ENCODE peak calls at places on chromosome 3, in eight cellular contexts. One of them, this sample, is unnamed.

GRCh38 chr3:157865449-157865862 is 240.8 kb downstream of the SHOX2 start:
- DNase-seq in IMR-90: no peak
- DNase-seq in MM.1S: peak
- DNase-seq in HCT116: peak
- DNase-seq in fibroblast of lung: no peak
- DNase-seq in neural progenitor cell: peak
- DNase-seq in PC-3: peak
- DNase-seq in SK-N-SH: no peak
- DNase-seq in this sample: no peak

GRCh38 chr3:126355777-126356372 is 1.3 kb downstream of the KLF15 start:
- DNase-seq in IMR-90: peak
- DNase-seq in MM.1S: peak
- DNase-seq in neural progenitor cell: peak
- DNase-seq in SK-N-SH: peak
- DNase-seq in HCT116: peak
- DNase-seq in fibroblast of lung: peak
- DNase-seq in PC-3: no peak
- DNase-seq in this sample: no peak

GRCh38 chr3:21290557-21290956 is 460.5 kb downstream of the ZNF385D start:
- DNase-seq in SK-N-SH: no peak
- DNase-seq in IMR-90: no peak
- DNase-seq in HCT116: no peak
- DNase-seq in MM.1S: no peak
- DNase-seq in PC-3: peak
- DNase-seq in fibroblast of lung: no peak
- DNase-seq in neural progenitor cell: no peak
- DNase-seq in this sample: no peak

GRCh38 chr3:141083831-141084624 is 32.9 kb downstream of the SPSB4 start:
- DNase-seq in IMR-90: no peak
- DNase-seq in PC-3: no peak
- DNase-seq in fibroblast of lung: peak
- DNase-seq in HCT116: no peak
- DNase-seq in MM.1S: no peak
- DNase-seq in SK-N-SH: peak
- DNase-seq in neural progenitor cell: peak
- DNase-seq in this sample: no peak

GRCh38 chr3:11604139-11604895 is 39.4 kb downstream of the VGLL4 start:
- DNase-seq in SK-N-SH: no peak
- DNase-seq in HCT116: no peak
- DNase-seq in neural progenitor cell: no peak
- DNase-seq in PC-3: no peak
- DNase-seq in fibroblast of lung: peak
- DNase-seq in MM.1S: no peak
- DNase-seq in IMR-90: peak
- DNase-seq in this sample: no peak

GRCh38 chr3:175193815-175194518 is 334.8 kb downstream of the NAALADL2 start:
- DNase-seq in PC-3: peak
- DNase-seq in neural progenitor cell: no peak
- DNase-seq in IMR-90: peak
- DNase-seq in HCT116: peak
- DNase-seq in MM.1S: peak
- DNase-seq in SK-N-SH: no peak
- DNase-seq in fibroblast of lung: peak
- DNase-seq in this sample: peak

GRCh38 chr3:41301548-41301947 is 102.2 kb downstream of the CTNNB1 start:
- DNase-seq in SK-N-SH: no peak
- DNase-seq in fibroblast of lung: no peak
- DNase-seq in HCT116: no peak
- DNase-seq in neural progenitor cell: no peak
- DNase-seq in PC-3: peak
- DNase-seq in MM.1S: no peak
- DNase-seq in IMR-90: peak
- DNase-seq in this sample: no peak

GRCh38 chr3:139302084-139302800 is 41.6 kb upstream of the MRPS22 start:
- DNase-seq in HCT116: peak
- DNase-seq in neural progenitor cell: no peak
- DNase-seq in MM.1S: peak
- DNase-seq in PC-3: peak
- DNase-seq in IMR-90: peak
- DNase-seq in fibroblast of lung: peak
- DNase-seq in SK-N-SH: peak
- DNase-seq in this sample: peak

GRCh38 chr3:18840535-18841137 is 307.7 kb upstream of the KCNH8 start:
- DNase-seq in HCT116: no peak
- DNase-seq in fibroblast of lung: no peak
- DNase-seq in MM.1S: no peak
- DNase-seq in IMR-90: no peak
- DNase-seq in PC-3: peak
- DNase-seq in SK-N-SH: no peak
- DNase-seq in neural progenitor cell: no peak
- DNase-seq in this sample: no peak

GRCh38 chr3:24495334-24495994 is 814 bp upstream of the THRB start:
- DNase-seq in HCT116: peak
- DNase-seq in neural progenitor cell: peak
- DNase-seq in IMR-90: no peak
- DNase-seq in MM.1S: no peak
- DNase-seq in SK-N-SH: peak
- DNase-seq in fibroblast of lung: no peak
- DNase-seq in PC-3: peak
- DNase-seq in this sample: no peak

GRCh38 chr3:52245322-52246263 is at the start of gene PPM1M:
- DNase-seq in fibroblast of lung: peak
- DNase-seq in SK-N-SH: peak
- DNase-seq in PC-3: peak
- DNase-seq in IMR-90: peak
- DNase-seq in MM.1S: peak
- DNase-seq in neural progenitor cell: peak
- DNase-seq in HCT116: no peak
- DNase-seq in this sample: no peak

GRCh38 chr3:106115557-106115956 is 246.7 kb upstream of the CBLB start:
- DNase-seq in SK-N-SH: no peak
- DNase-seq in PC-3: no peak
- DNase-seq in neural progenitor cell: no peak
- DNase-seq in IMR-90: no peak
- DNase-seq in fibroblast of lung: no peak
- DNase-seq in HCT116: no peak
- DNase-seq in MM.1S: no peak
- DNase-seq in this sample: no peak

GRCh38 chr3:107670991-107671390 is 148.2 kb downstream of the BBX start:
- DNase-seq in IMR-90: no peak
- DNase-seq in neural progenitor cell: no peak
- DNase-seq in HCT116: no peak
- DNase-seq in SK-N-SH: no peak
- DNase-seq in fibroblast of lung: no peak
- DNase-seq in MM.1S: no peak
- DNase-seq in PC-3: no peak
- DNase-seq in this sample: no peak

GRCh38 chr3:175224051-175224450 is 364.9 kb downstream of the NAALADL2 start:
- DNase-seq in HCT116: peak
- DNase-seq in SK-N-SH: no peak
- DNase-seq in neural progenitor cell: no peak
- DNase-seq in IMR-90: no peak
- DNase-seq in PC-3: no peak
- DNase-seq in MM.1S: no peak
- DNase-seq in fibroblast of lung: no peak
- DNase-seq in this sample: no peak

GRCh38 chr3:195438371-195438770 is 4.4 kb downstream of the ACAP2 start:
- DNase-seq in MM.1S: no peak
- DNase-seq in fibroblast of lung: no peak
- DNase-seq in neural progenitor cell: no peak
- DNase-seq in PC-3: peak
- DNase-seq in IMR-90: no peak
- DNase-seq in SK-N-SH: no peak
- DNase-seq in HCT116: peak
- DNase-seq in this sample: peak

GRCh38 chr3:195441476-195441970 is 1.3 kb downstream of the ACAP2 start:
- DNase-seq in neural progenitor cell: peak
- DNase-seq in IMR-90: peak
- DNase-seq in HCT116: no peak
- DNase-seq in PC-3: peak
- DNase-seq in SK-N-SH: peak
- DNase-seq in MM.1S: peak
- DNase-seq in fibroblast of lung: no peak
- DNase-seq in this sample: no peak

GRCh38 chr3:195441051-195441450 is 1.8 kb downstream of the ACAP2 start:
- DNase-seq in IMR-90: peak
- DNase-seq in fibroblast of lung: no peak
- DNase-seq in neural progenitor cell: no peak
- DNase-seq in MM.1S: no peak
- DNase-seq in HCT116: no peak
- DNase-seq in SK-N-SH: no peak
- DNase-seq in PC-3: no peak
- DNase-seq in this sample: no peak

GRCh38 chr3:195441971-195442572 is 748 bp downstream of the ACAP2 start:
- DNase-seq in PC-3: peak
- DNase-seq in MM.1S: peak
- DNase-seq in SK-N-SH: peak
- DNase-seq in neural progenitor cell: peak
- DNase-seq in IMR-90: peak
- DNase-seq in fibroblast of lung: peak
- DNase-seq in HCT116: no peak
- DNase-seq in this sample: no peak

DNA sequence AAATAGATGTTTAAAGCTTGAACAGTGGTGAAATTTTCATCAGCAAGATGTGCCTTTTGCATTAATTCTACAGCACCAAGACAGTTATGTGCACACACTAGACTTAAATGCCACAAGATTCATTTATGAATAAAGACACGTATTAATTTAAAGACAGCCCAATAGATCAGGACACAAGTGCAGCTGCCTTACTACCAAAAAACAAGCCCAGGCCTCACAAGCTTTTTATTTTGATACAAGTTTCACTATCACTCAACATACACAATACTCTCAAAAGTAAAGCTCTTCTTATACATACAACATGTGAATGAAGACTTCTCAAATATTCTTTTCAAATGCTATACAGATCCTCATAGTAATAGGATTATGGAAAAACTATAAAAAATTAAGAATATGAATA is 2.4 kb downstream of the ACAP2 start:
- DNase-seq in MM.1S: peak
- DNase-seq in neural progenitor cell: no peak
- DNase-seq in fibroblast of lung: no peak
- DNase-seq in HCT116: no peak
- DNase-seq in IMR-90: no peak
- DNase-seq in SK-N-SH: no peak
- DNase-seq in PC-3: no peak
- DNase-seq in this sample: no peak
- H3K4me3 ChIP-seq in MM.1S: peak
- H3K4me3 ChIP-seq in neural progenitor cell: no peak
- H3K4me3 ChIP-seq in fibroblast of lung: peak
- H3K4me3 ChIP-seq in HCT116: no peak
- H3K4me3 ChIP-seq in IMR-90: no peak
- H3K4me3 ChIP-seq in SK-N-SH: no peak
- H3K4me3 ChIP-seq in PC-3: peak
- H3K4me3 ChIP-seq in this sample: no peak

GRCh38 chr3:70919661-70920060 is 607.2 kb upstream of the MDFIC2 start:
- DNase-seq in neural progenitor cell: no peak
- DNase-seq in MM.1S: no peak
- DNase-seq in HCT116: no peak
- DNase-seq in SK-N-SH: no peak
- DNase-seq in IMR-90: no peak
- DNase-seq in fibroblast of lung: no peak
- DNase-seq in PC-3: no peak
- DNase-seq in this sample: no peak
- H3K27ac ChIP-seq in neural progenitor cell: no peak
- H3K27ac ChIP-seq in MM.1S: no peak
- H3K27ac ChIP-seq in HCT116: no peak
- H3K27ac ChIP-seq in SK-N-SH: no peak
- H3K27ac ChIP-seq in IMR-90: no peak
- H3K27ac ChIP-seq in fibroblast of lung: no peak
- H3K27ac ChIP-seq in PC-3: no peak
- H3K27ac ChIP-seq in this sample: no peak

DNA sequence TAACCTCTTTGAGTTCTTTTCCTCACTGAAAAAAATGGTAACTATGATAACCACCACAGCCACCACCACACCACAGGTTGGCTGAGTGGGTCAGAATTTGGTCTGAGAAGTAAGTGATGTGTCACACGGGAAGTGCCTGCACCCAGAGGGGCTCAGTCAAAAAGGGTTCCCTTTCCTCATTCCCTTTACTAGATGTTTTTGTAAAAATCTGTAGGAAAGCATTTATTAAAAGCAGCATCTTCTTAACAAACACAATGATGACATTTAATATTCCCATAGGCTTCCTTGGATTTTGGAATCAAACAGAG is 23.2 kb downstream of the CFAP92 start:
- DNase-seq in neural progenitor cell: no peak
- DNase-seq in fibroblast of lung: no peak
- DNase-seq in SK-N-SH: no peak
- DNase-seq in PC-3: no peak
- DNase-seq in MM.1S: no peak
- DNase-seq in HCT116: no peak
- DNase-seq in IMR-90: no peak
- DNase-seq in this sample: no peak
- H3K9ac ChIP-seq in neural progenitor cell: no peak
- H3K9ac ChIP-seq in fibroblast of lung: no peak
- H3K9ac ChIP-seq in SK-N-SH: no peak
- H3K9ac ChIP-seq in PC-3: no peak
- H3K9ac ChIP-seq in MM.1S: no peak
- H3K9ac ChIP-seq in HCT116: no peak
- H3K9ac ChIP-seq in IMR-90: no peak
- H3K9ac ChIP-seq in this sample: no peak

DNA sequence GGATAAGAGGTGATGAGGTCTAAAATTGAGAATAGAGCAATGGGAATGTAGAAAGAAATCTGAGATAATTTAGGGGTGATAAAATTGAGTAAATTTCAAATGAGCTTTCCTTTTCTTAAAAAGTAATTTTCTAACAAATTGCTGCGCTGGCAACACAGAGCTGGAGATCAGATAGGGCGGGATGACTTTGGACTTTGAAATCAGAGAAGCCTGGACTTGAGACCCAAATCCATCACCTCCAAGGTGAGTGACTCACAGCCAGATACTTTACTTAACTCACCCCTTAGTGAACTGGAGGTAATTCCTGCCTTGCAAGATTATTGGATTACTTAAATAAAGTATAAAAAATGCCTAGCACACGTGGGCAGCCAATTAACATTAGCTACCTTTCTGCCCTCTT is 80.8 kb downstream of the P2RY1 start:
- DNase-seq in IMR-90: no peak
- DNase-seq in HCT116: no peak
- DNase-seq in fibroblast of lung: no peak
- DNase-seq in MM.1S: no peak
- DNase-seq in SK-N-SH: no peak
- DNase-seq in neural progenitor cell: no peak
- DNase-seq in PC-3: peak
- DNase-seq in this sample: no peak
- H3K4me3 ChIP-seq in IMR-90: no peak
- H3K4me3 ChIP-seq in HCT116: no peak
- H3K4me3 ChIP-seq in fibroblast of lung: no peak
- H3K4me3 ChIP-seq in MM.1S: no peak
- H3K4me3 ChIP-seq in SK-N-SH: no peak
- H3K4me3 ChIP-seq in neural progenitor cell: no peak
- H3K4me3 ChIP-seq in PC-3: no peak
- H3K4me3 ChIP-seq in this sample: no peak

This sample was measured in keratinocyte.